ENCODE peak calls at places on chromosomes 3 and 15, in ten cellular contexts. One of them, this sample, is unnamed.

GRCh38 chr3:78139166-78139565 is 1099.3 kb downstream of the ROBO2 start:
- DNase-seq in naive thymus-derived CD4-positive, alpha-beta T cell: no peak
- DNase-seq in body of pancreas: no peak
- DNase-seq in transverse colon: no peak
- DNase-seq in GM23248: peak; percentile 29
- DNase-seq in breast epithelium: no peak
- DNase-seq in tibial artery: no peak
- DNase-seq in endodermal cell: no peak
- DNase-seq in uterus: no peak
- DNase-seq in trophoblast cell: no peak
- DNase-seq in this sample: peak; percentile 33

GRCh38 chr3:182980204-182981037 is at the start of gene DCUN1D1:
- DNase-seq in transverse colon: peak; percentile 91
- DNase-seq in breast epithelium: peak; percentile 81
- DNase-seq in GM23248: peak; percentile 95
- DNase-seq in uterus: peak; percentile 90
- DNase-seq in tibial artery: peak; percentile 95
- DNase-seq in body of pancreas: peak; percentile 93
- DNase-seq in endodermal cell: peak; percentile 95
- DNase-seq in trophoblast cell: peak; percentile 93
- DNase-seq in naive thymus-derived CD4-positive, alpha-beta T cell: peak; percentile 85
- DNase-seq in this sample: peak; percentile 89

GRCh38 chr15:26736502-26737248 is 36.2 kb downstream of the GABRB3 start:
- DNase-seq in breast epithelium: no peak
- DNase-seq in body of pancreas: no peak
- DNase-seq in trophoblast cell: no peak
- DNase-seq in naive thymus-derived CD4-positive, alpha-beta T cell: no peak
- DNase-seq in tibial artery: no peak
- DNase-seq in uterus: no peak
- DNase-seq in transverse colon: no peak
- DNase-seq in GM23248: no peak
- DNase-seq in endodermal cell: peak; percentile 67
- DNase-seq in this sample: no peak

GRCh38 chr15:68258684-68259083 is 18.9 kb upstream of the FEM1B start:
- DNase-seq in uterus: peak; percentile 58
- DNase-seq in endodermal cell: no peak
- DNase-seq in naive thymus-derived CD4-positive, alpha-beta T cell: peak; percentile 35
- DNase-seq in trophoblast cell: no peak
- DNase-seq in breast epithelium: no peak
- DNase-seq in GM23248: peak; percentile 66
- DNase-seq in body of pancreas: no peak
- DNase-seq in tibial artery: peak; percentile 72
- DNase-seq in transverse colon: peak; percentile 16
- DNase-seq in this sample: no peak

GRCh38 chr15:63560741-63561448 is 36.3 kb upstream of the FBXL22 start:
- DNase-seq in transverse colon: no peak
- DNase-seq in tibial artery: no peak
- DNase-seq in GM23248: peak; percentile 5
- DNase-seq in naive thymus-derived CD4-positive, alpha-beta T cell: no peak
- DNase-seq in uterus: no peak
- DNase-seq in breast epithelium: no peak
- DNase-seq in trophoblast cell: peak; percentile 97
- DNase-seq in body of pancreas: no peak
- DNase-seq in endodermal cell: no peak
- DNase-seq in this sample: no peak

GRCh38 chr3:101521251-101521701 is 8.3 kb upstream of the SENP7 start:
- DNase-seq in transverse colon: no peak
- DNase-seq in breast epithelium: no peak
- DNase-seq in trophoblast cell: no peak
- DNase-seq in naive thymus-derived CD4-positive, alpha-beta T cell: peak; percentile 70
- DNase-seq in body of pancreas: no peak
- DNase-seq in endodermal cell: no peak
- DNase-seq in uterus: no peak
- DNase-seq in GM23248: no peak
- DNase-seq in tibial artery: no peak
- DNase-seq in this sample: no peak

GRCh38 chr15:52102468-52102867 is 10.1 kb downstream of the BCL2L10 start:
- DNase-seq in transverse colon: no peak
- DNase-seq in endodermal cell: peak; percentile 31
- DNase-seq in GM23248: peak; percentile 90
- DNase-seq in uterus: no peak
- DNase-seq in tibial artery: no peak
- DNase-seq in breast epithelium: no peak
- DNase-seq in trophoblast cell: peak; percentile 62
- DNase-seq in naive thymus-derived CD4-positive, alpha-beta T cell: no peak
- DNase-seq in body of pancreas: no peak
- DNase-seq in this sample: no peak

GRCh38 chr3:169458323-169458722 is 205.2 kb downstream of the MECOM start:
- DNase-seq in transverse colon: no peak
- DNase-seq in tibial artery: no peak
- DNase-seq in uterus: no peak
- DNase-seq in GM23248: no peak
- DNase-seq in trophoblast cell: no peak
- DNase-seq in body of pancreas: no peak
- DNase-seq in breast epithelium: no peak
- DNase-seq in naive thymus-derived CD4-positive, alpha-beta T cell: no peak
- DNase-seq in endodermal cell: no peak
- DNase-seq in this sample: no peak

GRCh38 chr3:123661973-123662372 is 77.1 kb upstream of the HACD2 start:
- DNase-seq in body of pancreas: no peak
- DNase-seq in transverse colon: no peak
- DNase-seq in uterus: no peak
- DNase-seq in naive thymus-derived CD4-positive, alpha-beta T cell: no peak
- DNase-seq in trophoblast cell: no peak
- DNase-seq in GM23248: no peak
- DNase-seq in tibial artery: no peak
- DNase-seq in endodermal cell: no peak
- DNase-seq in breast epithelium: no peak
- DNase-seq in this sample: no peak

GRCh38 chr15:81029416-81030367 is 29.0 kb downstream of the TLNRD1 start:
- DNase-seq in body of pancreas: no peak
- DNase-seq in naive thymus-derived CD4-positive, alpha-beta T cell: no peak
- DNase-seq in GM23248: peak; percentile 52
- DNase-seq in transverse colon: no peak
- DNase-seq in uterus: no peak
- DNase-seq in endodermal cell: no peak
- DNase-seq in breast epithelium: no peak
- DNase-seq in trophoblast cell: peak; percentile 42
- DNase-seq in tibial artery: no peak
- DNase-seq in this sample: no peak

GRCh38 chr15:69647160-69647513 is 194.5 kb downstream of the RPLP1 start:
- DNase-seq in uterus: no peak
- DNase-seq in endodermal cell: peak; percentile 63
- DNase-seq in naive thymus-derived CD4-positive, alpha-beta T cell: no peak
- DNase-seq in trophoblast cell: no peak
- DNase-seq in breast epithelium: no peak
- DNase-seq in tibial artery: no peak
- DNase-seq in transverse colon: no peak
- DNase-seq in GM23248: no peak
- DNase-seq in body of pancreas: no peak
- DNase-seq in this sample: no peak
- H3K27me3 ChIP-seq in uterus: no peaks in the 10 kb centered on the region
- H3K27me3 ChIP-seq in endodermal cell: peaks cover 38% of the 10 kb centered on the region
- H3K27me3 ChIP-seq in naive thymus-derived CD4-positive, alpha-beta T cell: no peaks in the 10 kb centered on the region
- H3K27me3 ChIP-seq in trophoblast cell: no peaks in the 10 kb centered on the region
- H3K27me3 ChIP-seq in breast epithelium: no peaks in the 10 kb centered on the region
- H3K27me3 ChIP-seq in tibial artery: peaks cover 6% of the 10 kb centered on the region
- H3K27me3 ChIP-seq in transverse colon: peaks cover 4% of the 10 kb centered on the region
- H3K27me3 ChIP-seq in GM23248: peaks cover 66% of the 10 kb centered on the region
- H3K27me3 ChIP-seq in body of pancreas: no peaks in the 10 kb centered on the region
- H3K27me3 ChIP-seq in this sample: peaks cover 2% of the 10 kb centered on the region

GRCh38 chr3:191357909-191358308 is 27.6 kb upstream of the UTS2B start:
- DNase-seq in tibial artery: no peak
- DNase-seq in GM23248: no peak
- DNase-seq in naive thymus-derived CD4-positive, alpha-beta T cell: no peak
- DNase-seq in uterus: no peak
- DNase-seq in transverse colon: no peak
- DNase-seq in breast epithelium: no peak
- DNase-seq in body of pancreas: no peak
- DNase-seq in endodermal cell: peak; percentile 55
- DNase-seq in trophoblast cell: no peak
- DNase-seq in this sample: no peak

GRCh38 chr3:191355406-191355805 is 25.1 kb upstream of the UTS2B start:
- DNase-seq in transverse colon: no peak
- DNase-seq in naive thymus-derived CD4-positive, alpha-beta T cell: no peak
- DNase-seq in trophoblast cell: no peak
- DNase-seq in endodermal cell: no peak
- DNase-seq in GM23248: no peak
- DNase-seq in breast epithelium: no peak
- DNase-seq in tibial artery: no peak
- DNase-seq in uterus: no peak
- DNase-seq in body of pancreas: no peak
- DNase-seq in this sample: no peak

GRCh38 chr3:191353022-191353777 is 22.9 kb upstream of the UTS2B start:
- DNase-seq in endodermal cell: no peak
- DNase-seq in body of pancreas: no peak
- DNase-seq in transverse colon: no peak
- DNase-seq in uterus: no peak
- DNase-seq in GM23248: no peak
- DNase-seq in naive thymus-derived CD4-positive, alpha-beta T cell: no peak
- DNase-seq in tibial artery: no peak
- DNase-seq in breast epithelium: no peak
- DNase-seq in trophoblast cell: no peak
- DNase-seq in this sample: no peak

GRCh38 chr3:191358929-191359328 is 28.6 kb upstream of the UTS2B start:
- DNase-seq in endodermal cell: no peak
- DNase-seq in transverse colon: no peak
- DNase-seq in breast epithelium: no peak
- DNase-seq in uterus: no peak
- DNase-seq in GM23248: no peak
- DNase-seq in tibial artery: no peak
- DNase-seq in body of pancreas: no peak
- DNase-seq in trophoblast cell: no peak
- DNase-seq in naive thymus-derived CD4-positive, alpha-beta T cell: no peak
- DNase-seq in this sample: no peak

DNA sequence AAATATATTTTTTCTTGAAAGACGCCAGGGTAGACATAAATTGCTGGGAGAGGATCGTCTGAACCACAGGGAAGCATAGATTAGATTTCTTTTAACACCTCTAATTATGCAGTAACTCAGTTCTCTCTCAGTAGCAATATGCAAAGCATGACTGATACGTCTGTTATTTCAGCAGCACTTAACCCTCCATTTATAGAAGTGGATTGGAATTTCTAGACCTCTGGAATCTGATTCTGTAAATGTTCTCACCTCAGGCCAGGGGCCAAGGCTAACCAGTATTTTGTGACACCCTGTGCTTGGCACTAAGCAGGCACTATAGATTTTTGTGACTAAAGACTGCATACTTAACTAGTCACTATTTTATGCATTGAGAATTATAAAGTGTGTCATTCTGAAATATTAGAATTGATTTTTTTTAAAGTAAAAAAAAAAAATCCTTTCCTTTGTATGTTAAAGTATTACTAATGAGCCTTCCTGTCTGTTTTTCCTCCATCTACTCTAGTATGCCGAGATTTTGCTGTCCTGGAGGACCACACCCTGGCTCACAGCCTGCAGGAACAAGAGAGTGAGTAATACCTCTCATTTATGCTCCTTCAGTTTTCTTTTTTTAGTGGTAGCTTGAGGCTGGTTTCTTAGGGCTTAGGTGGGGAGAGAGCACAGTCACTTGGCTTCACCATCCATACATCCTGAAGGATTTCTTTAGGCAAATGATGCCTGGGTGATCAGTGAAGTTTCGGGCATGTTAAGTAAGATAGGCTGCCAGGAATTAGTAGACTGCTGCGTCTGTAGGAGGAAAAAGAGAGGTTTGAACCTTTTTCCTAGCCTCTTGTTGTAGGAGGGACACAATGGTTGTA is 26.5 kb upstream of the UTS2B start:
- DNase-seq in tibial artery: peak; percentile 65
- DNase-seq in uterus: peak; percentile 18
- DNase-seq in transverse colon: no peak
- DNase-seq in GM23248: peak; percentile 92
- DNase-seq in body of pancreas: peak; percentile 12
- DNase-seq in endodermal cell: peak; percentile 51
- DNase-seq in breast epithelium: no peak
- DNase-seq in naive thymus-derived CD4-positive, alpha-beta T cell: no peak
- DNase-seq in trophoblast cell: peak; percentile 81
- DNase-seq in this sample: peak; percentile 52
- H3K4me1 ChIP-seq in tibial artery: peaks cover 29% of the 10 kb centered on the region
- H3K4me1 ChIP-seq in uterus: peaks cover 7% of the 10 kb centered on the region
- H3K4me1 ChIP-seq in transverse colon: peaks cover 34% of the 10 kb centered on the region
- H3K4me1 ChIP-seq in GM23248: peaks cover 23% of the 10 kb centered on the region
- H3K4me1 ChIP-seq in body of pancreas: peaks cover 52% of the 10 kb centered on the region
- H3K4me1 ChIP-seq in endodermal cell: no peaks in the 10 kb centered on the region
- H3K4me1 ChIP-seq in breast epithelium: peaks cover 6% of the 10 kb centered on the region
- H3K4me1 ChIP-seq in naive thymus-derived CD4-positive, alpha-beta T cell: no peaks in the 10 kb centered on the region
- H3K4me1 ChIP-seq in trophoblast cell: peaks cover 7% of the 10 kb centered on the region
- H3K4me1 ChIP-seq in this sample: peaks cover 38% of the 10 kb centered on the region

GRCh38 chr3:38648659-38649499 is 608 bp downstream of the SCN5A start:
- DNase-seq in uterus: no peak
- DNase-seq in naive thymus-derived CD4-positive, alpha-beta T cell: no peak
- DNase-seq in GM23248: no peak
- DNase-seq in breast epithelium: no peak
- DNase-seq in body of pancreas: no peak
- DNase-seq in endodermal cell: no peak
- DNase-seq in transverse colon: no peak
- DNase-seq in tibial artery: peak; percentile 55
- DNase-seq in trophoblast cell: no peak
- DNase-seq in this sample: no peak

GRCh38 chr3:38651153-38651789 is 1.8 kb upstream of the SCN5A start:
- DNase-seq in body of pancreas: peak; percentile 73
- DNase-seq in trophoblast cell: peak; percentile 81
- DNase-seq in naive thymus-derived CD4-positive, alpha-beta T cell: peak; percentile 48
- DNase-seq in breast epithelium: no peak
- DNase-seq in transverse colon: peak; percentile 74
- DNase-seq in endodermal cell: peak; percentile 93
- DNase-seq in GM23248: peak; percentile 74
- DNase-seq in uterus: peak; percentile 56
- DNase-seq in tibial artery: peak; percentile 70
- DNase-seq in this sample: peak; percentile 40

GRCh38 chr3:38648024-38648658 is 1.3 kb downstream of the SCN5A start:
- DNase-seq in endodermal cell: peak; percentile 44
- DNase-seq in tibial artery: peak; percentile 38
- DNase-seq in GM23248: no peak
- DNase-seq in naive thymus-derived CD4-positive, alpha-beta T cell: no peak
- DNase-seq in body of pancreas: no peak
- DNase-seq in uterus: no peak
- DNase-seq in breast epithelium: no peak
- DNase-seq in trophoblast cell: no peak
- DNase-seq in transverse colon: no peak
- DNase-seq in this sample: no peak

GRCh38 chr3:38650248-38650940 is 907 bp upstream of the SCN5A start:
- DNase-seq in GM23248: peak; percentile 5
- DNase-seq in body of pancreas: no peak
- DNase-seq in naive thymus-derived CD4-positive, alpha-beta T cell: no peak
- DNase-seq in endodermal cell: peak; percentile 58
- DNase-seq in trophoblast cell: peak; percentile 1
- DNase-seq in breast epithelium: no peak
- DNase-seq in transverse colon: no peak
- DNase-seq in uterus: no peak
- DNase-seq in tibial artery: peak; percentile 40
- DNase-seq in this sample: peak; percentile 18

GRCh38 chr3:38649500-38650247 is at the start of gene SCN5A:
- DNase-seq in transverse colon: peak; percentile 50
- DNase-seq in body of pancreas: peak; percentile 54
- DNase-seq in naive thymus-derived CD4-positive, alpha-beta T cell: peak; percentile 27
- DNase-seq in tibial artery: peak; percentile 66
- DNase-seq in GM23248: peak; percentile 36
- DNase-seq in uterus: peak; percentile 43
- DNase-seq in breast epithelium: no peak
- DNase-seq in endodermal cell: peak; percentile 92
- DNase-seq in trophoblast cell: peak; percentile 37
- DNase-seq in this sample: peak; percentile 70
- H3K4me3 ChIP-seq in transverse colon: peak within 1 kb of the TSS; percentile 18
- H3K4me3 ChIP-seq in body of pancreas: no peak within 1 kb of the TSS
- H3K4me3 ChIP-seq in naive thymus-derived CD4-positive, alpha-beta T cell: peak within 1 kb of the TSS; percentile 56
- H3K4me3 ChIP-seq in tibial artery: peak within 1 kb of the TSS; percentile 59
- H3K4me3 ChIP-seq in GM23248: peak within 1 kb of the TSS; percentile 55
- H3K4me3 ChIP-seq in uterus: peak within 1 kb of the TSS; percentile 11
- H3K4me3 ChIP-seq in breast epithelium: peak within 1 kb of the TSS; percentile 54
- H3K4me3 ChIP-seq in endodermal cell: peak within 1 kb of the TSS; percentile 68
- H3K4me3 ChIP-seq in trophoblast cell: peak within 1 kb of the TSS; percentile 39
- H3K4me3 ChIP-seq in this sample: peak within 1 kb of the TSS; percentile 69

GRCh38 chr3:133121471-133121870 is 83.3 kb downstream of the TMEM108 start:
- DNase-seq in body of pancreas: no peak
- DNase-seq in tibial artery: no peak
- DNase-seq in transverse colon: no peak
- DNase-seq in endodermal cell: no peak
- DNase-seq in breast epithelium: no peak
- DNase-seq in uterus: no peak
- DNase-seq in GM23248: no peak
- DNase-seq in naive thymus-derived CD4-positive, alpha-beta T cell: no peak
- DNase-seq in trophoblast cell: no peak
- DNase-seq in this sample: no peak
- H3K27me3 ChIP-seq in body of pancreas: no peaks in the 10 kb centered on the region
- H3K27me3 ChIP-seq in tibial artery: no peaks in the 10 kb centered on the region
- H3K27me3 ChIP-seq in transverse colon: no peaks in the 10 kb centered on the region
- H3K27me3 ChIP-seq in endodermal cell: no peaks in the 10 kb centered on the region
- H3K27me3 ChIP-seq in breast epithelium: no peaks in the 10 kb centered on the region
- H3K27me3 ChIP-seq in uterus: no peaks in the 10 kb centered on the region
- H3K27me3 ChIP-seq in GM23248: no peaks in the 10 kb centered on the region
- H3K27me3 ChIP-seq in naive thymus-derived CD4-positive, alpha-beta T cell: no peaks in the 10 kb centered on the region
- H3K27me3 ChIP-seq in trophoblast cell: no peaks in the 10 kb centered on the region
- H3K27me3 ChIP-seq in this sample: no peaks in the 10 kb centered on the region

This sample was measured in SJSA1.